ENCODE peak calls at places on chromosomes 5 and 9, in four cellular contexts. G is cardiac muscle cell, Q is heart right ventricle, T is MM.1S. K is an unnamed sample.

GRCh38 chr9:125794708-125795107 is 47.5 kb downstream of the PBX3 start:
- DNase-seq in G (no peak), Q (no peak), T (no peak), K (no peak)

GRCh38 chr9:133708123-133708769 is 29.9 kb downstream of the SARDH start:
- DNase-seq in G (no peak), Q (no peak), T (no peak), K (peak; percentile 57)

GRCh38 chr5:140205216-140205615 is 30.2 kb downstream of the CYSTM1 start:
- DNase-seq in G (peak; percentile 30), Q (no peak), T (no peak), K (no peak)

GRCh38 chr5:169980418-169981053 is at the start of gene INSYN2B:
- DNase-seq in G (peak; percentile 91), Q (peak; percentile 36), T (peak; percentile 19), K (no peak)

GRCh38 chr9:93663877-93664548 is 87.6 kb downstream of the PHF2 start:
- DNase-seq in G (no peak), Q (no peak), T (no peak), K (peak; percentile 46)

GRCh38 chr9:5438301-5439162 is 807 bp upstream of the PLGRKT start:
- DNase-seq in G (peak; percentile 47), Q (no peak), T (peak; percentile 78), K (no peak)

GRCh38 chr5:97151370-97151769 is 9.0 kb upstream of the LIX1 start:
- DNase-seq in G (no peak), Q (no peak), T (no peak), K (no peak)

GRCh38 chr9:104247899-104248460 is 153.9 kb downstream of the SMC2 start:
- DNase-seq in G (peak; percentile 53), Q (no peak), T (no peak), K (no peak)

GRCh38 chr9:82254646-82255367 is 266.2 kb downstream of the SPATA31D1 start:
- DNase-seq in G (peak; percentile 14), Q (no peak), T (peak; percentile 15), K (no peak)

GRCh38 chr5:162214551-162214950 is 147.0 kb downstream of the GABRG2 start:
- DNase-seq in G (no peak), Q (no peak), T (no peak), K (no peak)

DNA sequence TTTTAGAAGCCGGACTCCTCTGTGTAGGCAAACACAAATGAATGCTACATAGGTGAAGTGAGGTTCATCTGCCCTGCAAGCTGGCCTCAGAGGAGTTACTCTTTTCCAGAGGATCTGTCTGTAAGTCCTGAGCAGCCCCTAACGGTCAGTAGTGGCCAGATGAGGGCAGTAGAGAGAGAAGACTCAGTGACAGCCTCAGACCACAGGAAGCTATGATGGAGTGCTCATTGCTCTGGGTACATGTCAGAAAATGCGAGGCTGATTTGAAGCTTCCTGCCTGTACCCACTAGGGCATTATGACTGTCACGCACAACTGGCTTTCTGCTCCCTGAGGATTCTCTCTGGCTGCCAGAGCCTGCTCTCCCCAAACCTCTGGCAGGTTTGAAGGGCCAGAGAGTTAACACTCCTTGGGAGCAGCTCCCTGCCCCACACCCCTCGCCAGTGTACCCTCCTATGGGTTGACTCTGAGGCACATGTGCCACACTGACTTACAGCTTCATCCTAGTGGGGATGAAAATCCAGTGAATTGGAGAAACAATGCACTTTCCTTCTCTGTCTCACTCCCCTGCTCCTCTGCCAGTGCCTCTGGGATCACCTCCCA is 141.5 kb downstream of the GABRG2 start:
- DNase-seq in G (peak; percentile 0), Q (no peak), T (peak; percentile 65), K (no peak)
- TF ChIP-seq CTCF in G (no peak), Q (peak; percentile 54), T (peak; percentile 56), K (peak; percentile 44)

GRCh38 chr9:121301881-121302286 is 33.9 kb downstream of the GSN start:
- DNase-seq in G (no peak), Q (no peak), T (no peak), K (peak; percentile 57)
- H3K27ac ChIP-seq in G (no peak overlapping the region), Q (peak overlapping the region; percentile 93), T (no peak overlapping the region), K (no peak overlapping the region)

GRCh38 chr9:2241461-2241874 is 226.3 kb downstream of the SMARCA2 start:
- DNase-seq in G (peak; percentile 94), Q (peak; percentile 45), T (peak; percentile 23), K (peak; percentile 63)
- H3K4me3 ChIP-seq in G (peak overlapping the region; percentile 25), Q (peak overlapping the region; percentile 57), T (peak overlapping the region; percentile 70), K (peak overlapping the region; percentile 57)

GRCh38 chr5:104412649-104413240 is 850.2 kb upstream of the NUDT12 start:
- DNase-seq in G (peak; percentile 58), Q (no peak), T (peak; percentile 48), K (no peak)
- TF ChIP-seq CTCF in G (peak; percentile 68), Q (peak; percentile 26), T (peak; percentile 69), K (peak; percentile 22)

GRCh38 chr5:72302171-72302570 is 17.9 kb downstream of the MRPS27 start:
- DNase-seq in G (no peak), Q (no peak), T (no peak), K (no peak)

GRCh38 chr5:72308853-72309191 is 11.2 kb downstream of the MRPS27 start:
- DNase-seq in G (no peak), Q (no peak), T (peak; percentile 36), K (no peak)

GRCh38 chr5:72307573-72307967 is 12.5 kb downstream of the MRPS27 start:
- DNase-seq in G (no peak), Q (no peak), T (no peak), K (no peak)

GRCh38 chr5:72307968-72308852 is 11.8 kb downstream of the MRPS27 start:
- DNase-seq in G (peak; percentile 99), Q (peak; percentile 98), T (peak; percentile 97), K (peak; percentile 99)

DNA sequence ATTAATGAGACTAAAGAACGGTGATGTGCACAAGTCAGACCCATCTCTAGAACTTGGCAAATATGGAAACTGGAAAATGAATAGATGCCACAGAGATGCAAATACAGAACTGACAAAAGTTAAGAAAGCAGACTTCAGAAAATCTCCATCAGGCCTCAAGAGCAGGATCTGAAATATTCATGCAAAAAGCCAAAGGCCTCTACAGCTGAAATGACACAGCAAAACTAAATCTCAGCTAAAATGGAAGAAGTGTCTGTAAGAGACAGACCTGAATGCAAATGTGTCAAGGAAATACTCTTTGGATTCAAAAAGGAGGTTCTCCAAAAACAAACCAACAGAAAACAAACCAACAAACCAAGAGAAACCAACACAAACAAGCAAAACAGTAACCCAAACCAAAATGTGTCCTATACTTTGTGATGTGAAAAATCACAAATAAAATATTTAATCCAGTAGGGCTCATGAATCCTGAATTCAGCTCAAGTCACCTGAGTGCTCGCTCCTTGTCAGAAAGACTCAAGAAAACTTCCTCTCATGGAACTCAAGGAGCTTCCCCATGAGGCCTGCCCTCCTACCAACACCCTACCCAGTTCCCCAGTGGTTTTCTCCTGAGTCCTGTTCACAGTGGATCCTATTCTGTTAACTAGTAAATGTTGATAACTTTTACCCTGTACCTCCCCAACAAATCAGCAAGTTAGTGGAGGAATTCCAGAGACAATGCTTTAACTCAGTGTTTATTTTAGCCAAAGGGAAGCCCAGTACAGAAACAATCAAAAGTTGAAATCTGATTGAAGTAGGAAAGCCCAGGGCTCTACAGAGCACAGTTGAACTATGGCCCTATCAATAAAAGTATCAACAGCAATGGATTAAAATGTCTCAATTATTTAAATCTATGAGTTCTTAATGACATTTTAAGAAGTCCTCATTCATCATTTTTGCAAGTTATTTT is 14.6 kb downstream of the MRPS27 start:
- DNase-seq in G (no peak), Q (no peak), T (no peak), K (no peak)
- H3K27ac ChIP-seq in G (peak overlapping the region; percentile 38), Q (no peak overlapping the region), T (peak overlapping the region; percentile 51), K (peak overlapping the region; percentile 27)

K was measured in upper lobe of right lung.